ENCODE peak calls at places on chromosomes 6 and 20, in four cellular contexts. L is CD8-positive, alpha-beta memory T cell; X is aorta; M is ovary. U is an unnamed sample. For H3K4me1, the result is how much of the 10 kb centered on the place peaks cover.

GRCh38 chr6:159692303-159693127 is 526 bp downstream of the SOD2 start:
- DNase-seq in L (peak), X (peak), M (peak), U (peak)

GRCh38 chr6:135192256-135193174 is 11.4 kb downstream of the MYB start:
- DNase-seq in L (no peak), X (no peak), M (no peak), U (no peak)

GRCh38 chr20:15494841-15495240 is 1078.4 kb downstream of the KIF16B start:
- DNase-seq in L (no peak), X (no peak), M (no peak), U (no peak)

GRCh38 chr6:53058388-53058890 is 6.8 kb upstream of the FBXO9 start:
- DNase-seq in L (no peak), X (no peak), M (no peak), U (no peak)

GRCh38 chr20:17938889-17939619 is 29.5 kb downstream of the SNX5 start:
- DNase-seq in L (peak), X (peak), M (peak), U (peak)

GRCh38 chr20:7352165-7352564 is 584.7 kb downstream of the BMP2 start:
- DNase-seq in L (no peak), X (no peak), M (no peak), U (no peak)

GRCh38 chr6:36492092-36492491 is 49.3 kb downstream of the KCTD20 start:
- DNase-seq in L (no peak), X (no peak), M (no peak), U (no peak)

GRCh38 chr6:84597238-84597875 is 167.0 kb downstream of the TBX18 start:
- DNase-seq in L (no peak), X (no peak), M (no peak), U (no peak)

GRCh38 chr20:64255361-64256281 is at the start of gene PCMTD2:
- DNase-seq in L (peak), X (peak), M (peak), U (peak)

GRCh38 chr6:157571269-157571668 is 190.3 kb downstream of the ZDHHC14 start:
- DNase-seq in L (no peak), X (no peak), M (no peak), U (no peak)

GRCh38 chr6:26260110-26260637 is 104.8 kb upstream of the BTN3A2 start:
- DNase-seq in L (no peak), X (no peak), M (no peak), U (no peak)

GRCh38 chr6:78746457-78746856 is 120.9 kb upstream of the IRAK1BP1 start:
- DNase-seq in L (no peak), X (no peak), M (no peak), U (no peak)

GRCh38 chr6:24057030-24057429 is 69.0 kb upstream of the NRSN1 start:
- DNase-seq in L (no peak), X (no peak), M (no peak), U (no peak)

GRCh38 chr20:16393836-16394235 is 179.4 kb downstream of the KIF16B start:
- DNase-seq in L (no peak), X (no peak), M (no peak), U (no peak)

GRCh38 chr6:166957805-166958076 is 1.4 kb upstream of the RNASET2 start:
- DNase-seq in L (no peak), X (no peak), M (no peak), U (no peak)

GRCh38 chr6:92687278-92687677 is 732.1 kb downstream of the EPHA7 start:
- DNase-seq in L (no peak), X (no peak), M (no peak), U (no peak)

GRCh38 chr6:90301816-90302215 is 5.2 kb upstream of the BACH2 start:
- DNase-seq in L (no peak), X (no peak), M (no peak), U (no peak)

GRCh38 chr20:37096415-37097039 is 730 bp upstream of the RBL1 start:
- DNase-seq in L (no peak), X (no peak), M (no peak), U (no peak)

GRCh38 chr6:34491091-34491430 is 25.2 kb downstream of the PACSIN1 start:
- DNase-seq in L (no peak), X (peak), M (peak), U (no peak)

GRCh38 chr20:63552481-63553249 is 1.3 kb upstream of the FNDC11 start:
- DNase-seq in L (peak), X (no peak), M (no peak), U (no peak)

GRCh38 chr20:316316-317068 is 8.9 kb upstream of the SOX12 start:
- DNase-seq in L (no peak), X (peak), M (no peak), U (no peak)

GRCh38 chr6:160950507-160950906 is 41.1 kb upstream of the MAP3K4 start:
- DNase-seq in L (no peak), X (no peak), M (no peak), U (no peak)

GRCh38 chr6:114375803-114376202 is 33.0 kb upstream of the HS3ST5 start:
- DNase-seq in L (no peak), X (no peak), M (no peak), U (no peak)

GRCh38 chr20:5000263-5001173 is 792 bp downstream of the SLC23A2 start:
- DNase-seq in L (no peak), X (peak), M (peak), U (peak)

GRCh38 chr6:19032486-19033295 is 645.5 kb downstream of the RNF144B start:
- DNase-seq in L (no peak), X (no peak), M (no peak), U (no peak)

GRCh38 chr6:138537090-138537489 is 37.8 kb upstream of the NHSL1 start:
- DNase-seq in L (no peak), X (no peak), M (no peak), U (no peak)

GRCh38 chr6:103105686-103106085 is 1712.2 kb downstream of the GRIK2 start:
- DNase-seq in L (no peak), X (no peak), M (no peak), U (no peak)

GRCh38 chr6:14110001-14110818 is 7.4 kb upstream of the CD83 start:
- DNase-seq in L (no peak), X (no peak), M (no peak), U (no peak)

GRCh38 chr6:149948011-149948410 is 6.2 kb downstream of the ULBP2 start:
- DNase-seq in L (no peak), X (no peak), M (no peak), U (no peak)

GRCh38 chr20:32707691-32708581 is 34.2 kb upstream of the C20orf203 start:
- DNase-seq in L (no peak), X (no peak), M (no peak), U (no peak)

GRCh38 chr6:79143320-79143898 is 65.4 kb upstream of the PHIP start:
- DNase-seq in L (no peak), X (no peak), M (no peak), U (no peak)

GRCh38 chr6:9516207-9516606 is 898.7 kb downstream of the TFAP2A start:
- DNase-seq in L (no peak), X (no peak), M (no peak), U (no peak)

GRCh38 chr6:11381801-11382513 is 149.5 kb upstream of the NEDD9 start:
- DNase-seq in L (peak), X (no peak), M (no peak), U (no peak)

GRCh38 chr6:106117579-106117978 is 31.4 kb downstream of the PRDM1 start:
- DNase-seq in L (peak), X (no peak), M (no peak), U (no peak)

GRCh38 chr6:7062445-7063162 is 45.2 kb upstream of the RREB1 start:
- DNase-seq in L (no peak), X (no peak), M (no peak), U (no peak)

GRCh38 chr6:7058250-7058923 is 49.4 kb upstream of the RREB1 start:
- DNase-seq in L (no peak), X (no peak), M (no peak), U (no peak)

GRCh38 chr6:7060769-7061516 is 46.8 kb upstream of the RREB1 start:
- DNase-seq in L (no peak), X (no peak), M (no peak), U (no peak)
- H3K4me1 ChIP-seq in L (under half), X (under half), M (under half), U (under half)

GRCh38 chr6:56382416-56382940 is 135.1 kb upstream of the COL21A1 start:
- DNase-seq in L (no peak), X (no peak), M (no peak), U (no peak)

GRCh38 chr6:56388414-56388752 is 141.0 kb upstream of the COL21A1 start:
- DNase-seq in L (no peak), X (no peak), M (no peak), U (no peak)

GRCh38 chr6:56386717-56387116 is 139.3 kb upstream of the COL21A1 start:
- DNase-seq in L (no peak), X (no peak), M (no peak), U (no peak)

GRCh38 chr6:56385981-56386593 is 138.7 kb upstream of the COL21A1 start:
- DNase-seq in L (no peak), X (no peak), M (no peak), U (no peak)

DNA sequence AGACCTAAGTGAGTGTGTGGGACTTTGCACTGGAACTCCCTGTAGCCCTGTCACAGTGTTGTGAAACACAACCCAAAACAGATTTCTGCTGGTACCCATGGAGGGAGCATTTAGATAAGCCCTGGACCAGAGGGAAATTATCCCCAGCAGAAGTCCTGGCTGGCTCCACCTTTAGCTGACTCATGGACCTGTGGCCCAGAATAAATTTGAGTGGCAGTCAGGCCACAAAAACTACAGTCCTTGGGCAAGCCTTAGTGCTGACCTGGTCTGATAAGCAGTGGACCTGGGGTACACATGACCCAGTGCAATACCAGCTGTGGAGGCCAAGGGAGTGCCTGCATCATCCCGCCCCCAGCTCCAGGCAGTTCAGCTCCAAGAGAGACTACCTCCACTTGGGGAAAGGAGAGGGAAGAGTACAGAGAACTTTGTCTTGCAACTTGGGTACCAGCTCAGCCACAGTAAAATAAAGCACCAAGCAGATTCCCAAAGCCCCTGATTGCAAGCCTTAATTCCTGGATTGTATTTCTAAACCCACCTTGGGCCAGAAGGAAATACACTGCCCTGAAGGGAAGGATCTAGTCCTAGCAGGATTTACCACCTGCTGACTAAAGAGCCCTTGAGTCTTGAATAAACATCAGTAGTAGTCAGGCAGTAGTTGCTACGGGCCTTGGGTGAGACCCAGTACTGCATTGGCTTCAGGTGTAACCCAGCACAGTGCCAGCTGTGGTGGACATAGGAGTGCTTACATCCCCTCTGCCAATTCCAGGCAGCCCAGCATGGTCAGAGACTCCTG is 140.4 kb upstream of the COL21A1 start:
- DNase-seq in L (no peak), X (no peak), M (no peak), U (no peak)
- H3K4me1 ChIP-seq in L (under half), X (under half), M (under half), U (under half)

GRCh38 chr6:16750566-16750965 is 10.7 kb downstream of the ATXN1 start:
- DNase-seq in L (no peak), X (no peak), M (no peak), U (no peak)
- H3K4me1 ChIP-seq in L (under half), X (under half), M (under half), U (half or more)

GRCh38 chr6:104301921-104302320 is 557.8 kb downstream of the HACE1 start:
- DNase-seq in L (no peak), X (no peak), M (no peak), U (no peak)

GRCh38 chr6:104305206-104305605 is 554.5 kb downstream of the HACE1 start:
- DNase-seq in L (no peak), X (no peak), M (no peak), U (no peak)

GRCh38 chr6:104306206-104306605 is 553.5 kb downstream of the HACE1 start:
- DNase-seq in L (no peak), X (no peak), M (no peak), U (no peak)
- H3K4me1 ChIP-seq in L (under half), X (under half), M (under half), U (under half)

GRCh38 chr20:56861590-56861989 is 232.5 kb downstream of the TFAP2C start:
- DNase-seq in L (no peak), X (no peak), M (no peak), U (no peak)
- H3K4me1 ChIP-seq in L (under half), X (under half), M (under half), U (under half)

GRCh38 chr6:33198159-33198852 is 2.2 kb downstream of the RXRB start:
- DNase-seq in L (no peak), X (peak), M (no peak), U (no peak)

GRCh38 chr6:33195304-33196022 is 3.2 kb upstream of the COL11A2 start:
- DNase-seq in L (no peak), X (peak), M (no peak), U (no peak)

GRCh38 chr6:33198853-33199436 is 1.5 kb downstream of the RXRB start:
- DNase-seq in L (no peak), X (no peak), M (no peak), U (no peak)

GRCh38 chr6:33199687-33200233 is 705 bp downstream of the RXRB start:
- DNase-seq in L (peak), X (no peak), M (no peak), U (no peak)

DNA sequence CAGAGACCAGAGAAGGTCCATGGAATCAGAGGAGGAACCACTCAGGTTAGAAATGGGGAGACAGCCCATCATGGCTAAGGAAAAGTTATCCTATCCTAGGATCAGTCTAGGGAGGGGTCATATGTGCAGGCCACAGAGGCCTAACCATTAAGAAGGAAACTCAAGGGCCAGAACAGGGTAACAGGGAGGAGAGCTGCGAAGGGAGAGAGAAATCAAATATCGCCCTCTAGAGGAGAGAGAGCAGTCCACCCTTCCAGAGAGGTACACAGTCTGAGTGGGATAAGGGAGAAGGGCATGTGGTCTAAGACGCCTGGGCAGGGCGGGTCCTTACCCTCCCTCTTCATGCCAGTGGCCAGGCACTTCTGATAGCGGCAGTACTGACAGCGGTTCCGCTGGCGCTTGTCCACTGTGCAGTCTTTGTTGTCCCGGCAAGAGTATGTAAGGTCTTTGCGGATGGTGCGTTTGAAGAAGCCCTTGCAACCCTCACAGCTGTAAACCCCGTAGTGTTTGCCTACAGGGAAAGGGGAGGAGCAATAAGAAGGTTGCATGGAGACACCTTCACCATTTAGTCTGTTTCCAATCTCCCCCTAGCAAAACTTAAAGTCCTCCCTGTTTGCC is 2.9 kb downstream of the RXRB start:
- DNase-seq in L (no peak), X (peak), M (no peak), U (no peak)
- H3K4me1 ChIP-seq in L (under half), X (under half), M (under half), U (half or more)

GRCh38 chr20:59025511-59025910 is 6.3 kb downstream of the TUBB1 start:
- DNase-seq in L (no peak), X (no peak), M (no peak), U (no peak)
- H3K4me1 ChIP-seq in L (under half), X (under half), M (under half), U (under half)

DNA sequence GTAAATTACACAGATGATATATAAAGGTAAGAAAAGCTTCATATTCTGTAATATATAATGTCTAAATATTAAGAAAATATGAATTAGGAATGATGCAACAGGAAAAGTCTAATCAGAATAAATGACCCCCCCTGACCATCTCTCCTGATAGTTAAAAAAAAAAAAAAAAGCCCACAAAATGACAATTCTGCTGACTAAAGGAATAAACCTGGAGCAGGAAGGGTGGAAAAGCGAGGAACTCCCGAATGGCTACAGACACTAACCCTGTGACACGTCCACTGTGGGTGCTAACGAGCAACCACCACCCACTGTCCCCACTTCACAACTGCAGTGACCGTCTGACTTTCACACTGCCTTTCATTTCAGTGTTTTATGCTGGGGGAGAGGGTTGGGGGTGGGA is 67.6 kb upstream of the FOXQ1 start:
- DNase-seq in L (no peak), X (no peak), M (no peak), U (no peak)
- H3K4me1 ChIP-seq in L (under half), X (under half), M (under half), U (under half)

U was measured in tibial artery.